ENCODE peak calls at places on chromosomes 2 and 18, in five cellular contexts. A is astrocyte, M is uterus, K is neural crest cell, W is heart right ventricle. H is an unnamed sample.

GRCh38 chr2:17626986-17627385 is 86.5 kb downstream of the VSNL1 start:
- DNase-seq in A (peak), M (no peak), K (no peak), W (no peak), H (no peak)

GRCh38 chr2:227853204-227853629 is 18.2 kb upstream of the DAW1 start:
- DNase-seq in A (peak), M (no peak), K (no peak), W (no peak), H (no peak)

GRCh38 chr2:197179744-197180498 is 130.7 kb downstream of the ANKRD44 start:
- DNase-seq in A (peak), M (peak), K (no peak), W (peak), H (no peak)

GRCh38 chr2:189927823-189928222 is 134.7 kb downstream of the MSTN start:
- DNase-seq in A (no peak), M (no peak), K (no peak), W (no peak), H (no peak)

GRCh38 chr2:31294230-31294629 is 60.3 kb downstream of the EHD3 start:
- DNase-seq in A (no peak), M (no peak), K (no peak), W (no peak), H (no peak)

GRCh38 chr2:210309546-210310233 is 5.3 kb downstream of the MYL1 start:
- DNase-seq in A (no peak), M (no peak), K (no peak), W (no peak), H (no peak)

GRCh38 chr2:161075701-161076100 is 84.5 kb upstream of the TANK start:
- DNase-seq in A (peak), M (no peak), K (no peak), W (no peak), H (no peak)

GRCh38 chr2:105873721-105874120 is 129.0 kb downstream of the NCK2 start:
- DNase-seq in A (peak), M (peak), K (no peak), W (no peak), H (no peak)

GRCh38 chr18:13256444-13257305 is 38.1 kb downstream of the LDLRAD4 start:
- DNase-seq in A (no peak), M (no peak), K (no peak), W (no peak), H (no peak)

GRCh38 chr2:109186656-109187250 is 57.7 kb downstream of the SH3RF3 start:
- DNase-seq in A (no peak), M (no peak), K (no peak), W (no peak), H (no peak)

GRCh38 chr2:204255469-204255868 is 289.8 kb upstream of the PARD3B start:
- DNase-seq in A (no peak), M (no peak), K (no peak), W (no peak), H (no peak)

GRCh38 chr2:236884776-236885175 is 200.9 kb upstream of the COPS8 start:
- DNase-seq in A (no peak), M (no peak), K (no peak), W (no peak), H (no peak)

GRCh38 chr2:130830538-130830937 is 6.2 kb upstream of the ARHGEF4 start:
- DNase-seq in A (no peak), M (no peak), K (no peak), W (no peak), H (no peak)

GRCh38 chr2:210524533-210524932 is 31.9 kb upstream of the CPS1 start:
- DNase-seq in A (no peak), M (no peak), K (no peak), W (no peak), H (no peak)

GRCh38 chr2:6909431-6910385 is 7.5 kb upstream of the RNF144A start:
- DNase-seq in A (no peak), M (no peak), K (no peak), W (no peak), H (no peak)

GRCh38 chr2:236236559-236237450 is 27.4 kb downstream of the ASB18 start:
- DNase-seq in A (no peak), M (no peak), K (no peak), W (no peak), H (no peak)

GRCh38 chr2:226151157-226151556 is 648.5 kb downstream of the IRS1 start:
- DNase-seq in A (peak), M (peak), K (no peak), W (no peak), H (no peak)

GRCh38 chr2:235917506-235917905 is 250.7 kb downstream of the GBX2 start:
- DNase-seq in A (no peak), M (no peak), K (no peak), W (no peak), H (peak)

GRCh38 chr2:10547011-10547410 is 98.9 kb upstream of the ODC1 start:
- DNase-seq in A (no peak), M (no peak), K (no peak), W (no peak), H (no peak)

GRCh38 chr2:27347641-27348040 is 8.9 kb downstream of the GTF3C2 start:
- DNase-seq in A (no peak), M (no peak), K (no peak), W (no peak), H (no peak)

GRCh38 chr2:6864938-6865345 is 765 bp downstream of the CMPK2 start:
- DNase-seq in A (no peak), M (peak), K (no peak), W (peak), H (no peak)

GRCh38 chr18:55343396-55344073 is 244.5 kb downstream of the TCF4 start:
- DNase-seq in A (peak), M (no peak), K (no peak), W (no peak), H (no peak)

GRCh38 chr2:224909885-224910517 is 132.3 kb downstream of the DOCK10 start:
- DNase-seq in A (peak), M (peak), K (no peak), W (peak), H (no peak)

GRCh38 chr2:132448771-132449170 is 32.2 kb downstream of the GPR39 start:
- DNase-seq in A (no peak), M (no peak), K (peak), W (no peak), H (peak)

GRCh38 chr2:189379287-189379630 is 62.0 kb upstream of the WDR75 start:
- DNase-seq in A (peak), M (no peak), K (no peak), W (no peak), H (no peak)

GRCh38 chr2:290090-290722 is 2.3 kb upstream of the ALKAL2 start:
- DNase-seq in A (peak), M (peak), K (peak), W (peak), H (peak)

GRCh38 chr18:54764786-54765185 is 63.5 kb upstream of the RAB27B start:
- DNase-seq in A (no peak), M (no peak), K (no peak), W (no peak), H (no peak)

GRCh38 chr2:105287692-105288091 is 41.8 kb downstream of the TGFBRAP1 start:
- DNase-seq in A (peak), M (no peak), K (peak), W (no peak), H (peak)

GRCh38 chr2:48328972-48329723 is 200.8 kb upstream of the STON1 start:
- DNase-seq in A (no peak), M (no peak), K (no peak), W (no peak), H (no peak)

GRCh38 chr18:9097349-9097748 is 5.2 kb upstream of the NDUFV2 start:
- DNase-seq in A (no peak), M (no peak), K (no peak), W (no peak), H (no peak)

GRCh38 chr2:239153806-239154591 is 246.8 kb downstream of the HDAC4 start:
- DNase-seq in A (no peak), M (peak), K (no peak), W (no peak), H (peak)

GRCh38 chr18:47035156-47035671 is at the start of gene ELOA2:
- DNase-seq in A (no peak), M (no peak), K (no peak), W (no peak), H (no peak)

GRCh38 chr2:160210599-160211138 is 10.6 kb upstream of the ITGB6 start:
- DNase-seq in A (no peak), M (peak), K (peak), W (peak), H (peak)

GRCh38 chr2:85393836-85394235 is 16.3 kb downstream of the CAPG start:
- DNase-seq in A (no peak), M (no peak), K (no peak), W (no peak), H (no peak)

GRCh38 chr2:62505649-62506420 is at the start of gene TMEM17:
- DNase-seq in A (peak), M (peak), K (peak), W (peak), H (peak)

GRCh38 chr2:44981714-44982108 is 27.5 kb downstream of the SIX2 start:
- DNase-seq in A (peak), M (peak), K (peak), W (peak), H (peak)

GRCh38 chr2:229798446-229799147 is 84.2 kb upstream of the DNER start:
- DNase-seq in A (peak), M (no peak), K (no peak), W (no peak), H (no peak)

GRCh38 chr2:229805559-229805958 is 91.2 kb upstream of the DNER start:
- DNase-seq in A (no peak), M (no peak), K (no peak), W (no peak), H (no peak)

GRCh38 chr2:229802785-229803184 is 88.4 kb upstream of the DNER start:
- DNase-seq in A (no peak), M (no peak), K (no peak), W (no peak), H (no peak)

GRCh38 chr2:229800997-229801754 is 86.8 kb upstream of the DNER start:
- DNase-seq in A (peak), M (peak), K (peak), W (no peak), H (peak)
- TF ChIP-seq CTCF in A (peak), M (peak), K (peak), W (peak), H (peak)

GRCh38 chr2:206392118-206392517 is 51.2 kb upstream of the ADAM23 start:
- DNase-seq in A (peak), M (no peak), K (peak), W (no peak), H (peak)
- TF ChIP-seq CTCF in A (peak), M (no peak), K (peak), W (peak), H (peak)

GRCh38 chr18:68666316-68666715 is 48.6 kb downstream of the TMX3 start:
- DNase-seq in A (no peak), M (no peak), K (no peak), W (no peak), H (no peak)

GRCh38 chr18:68665623-68666022 is 49.3 kb downstream of the TMX3 start:
- DNase-seq in A (no peak), M (no peak), K (no peak), W (no peak), H (no peak)

GRCh38 chr18:68667121-68667520 is 47.8 kb downstream of the TMX3 start:
- DNase-seq in A (peak), M (no peak), K (no peak), W (no peak), H (no peak)

GRCh38 chr18:68660355-68661183 is 54.3 kb downstream of the TMX3 start:
- DNase-seq in A (peak), M (no peak), K (no peak), W (no peak), H (no peak)

DNA sequence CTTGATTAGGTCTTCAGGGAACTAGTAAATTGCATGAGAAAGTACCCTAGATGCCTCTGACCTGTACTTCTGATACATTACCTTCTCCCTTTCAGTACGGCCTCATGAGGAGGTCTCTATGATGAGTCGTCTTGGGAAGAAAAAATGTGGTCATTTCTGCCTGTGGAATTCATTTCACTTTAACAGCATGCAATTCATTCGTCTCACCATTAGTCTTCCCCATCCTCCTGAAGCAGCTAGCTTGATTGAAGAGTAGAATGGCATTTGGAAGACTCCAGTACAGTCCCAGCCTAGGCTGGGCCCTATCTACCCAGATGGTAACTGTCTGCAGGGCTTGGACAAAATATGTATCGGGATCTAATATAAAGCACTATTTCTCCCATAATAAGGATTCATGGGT is 52.1 kb downstream of the TMX3 start:
- DNase-seq in A (peak), M (no peak), K (no peak), W (no peak), H (no peak)
- TF ChIP-seq CTCF in A (no peak), M (no peak), K (peak), W (no peak), H (no peak)

DNA sequence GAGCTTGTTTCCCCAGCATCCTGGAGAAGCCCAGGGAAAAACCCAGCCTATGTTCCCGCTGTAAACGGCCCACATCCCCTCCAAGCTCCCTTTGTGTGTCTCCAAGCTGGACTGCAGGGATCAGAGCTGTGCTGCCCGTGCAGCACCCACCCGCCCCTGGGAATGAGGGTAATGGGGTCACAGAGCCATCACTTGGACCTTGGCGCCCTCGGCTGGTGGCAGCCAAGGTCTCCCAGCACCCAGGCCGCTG is 670 bp upstream of the INPP5D start:
- DNase-seq in A (no peak), M (no peak), K (no peak), W (peak), H (no peak)
- TF ChIP-seq CTCF in A (no peak), M (no peak), K (no peak), W (no peak), H (no peak)

GRCh38 chr2:134897932-134898331 is 20.7 kb upstream of the CCNT2 start:
- DNase-seq in A (no peak), M (no peak), K (no peak), W (no peak), H (no peak)
- TF ChIP-seq CTCF in A (peak), M (peak), K (peak), W (peak), H (peak)

GRCh38 chr2:76157531-76157930 is 446.8 kb upstream of the GCFC2 start:
- DNase-seq in A (no peak), M (no peak), K (no peak), W (no peak), H (no peak)

GRCh38 chr2:76160683-76161082 is 450.0 kb upstream of the GCFC2 start:
- DNase-seq in A (no peak), M (no peak), K (no peak), W (no peak), H (no peak)

DNA sequence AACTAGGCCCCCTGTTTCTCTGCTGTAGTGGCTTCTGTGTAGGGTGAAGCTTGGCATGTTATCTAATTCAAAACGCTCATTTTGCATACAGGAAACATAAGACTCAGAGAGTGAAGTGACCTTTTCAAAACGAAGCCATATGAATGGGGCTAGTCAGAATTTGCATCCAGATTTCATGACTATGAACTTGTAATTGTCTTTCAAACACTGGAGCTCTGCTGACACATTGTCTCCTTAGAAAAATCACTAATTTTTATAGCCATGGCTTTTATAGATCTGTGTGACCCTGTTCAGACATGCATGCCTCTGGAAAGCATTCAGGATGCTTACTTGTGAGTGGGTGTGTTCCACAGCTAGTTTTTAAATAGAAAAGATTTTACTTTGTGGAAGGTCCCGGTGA is 444.3 kb upstream of the GCFC2 start:
- DNase-seq in A (no peak), M (no peak), K (no peak), W (no peak), H (no peak)
- TF ChIP-seq CTCF in A (no peak), M (no peak), K (no peak), W (no peak), H (no peak)

DNA sequence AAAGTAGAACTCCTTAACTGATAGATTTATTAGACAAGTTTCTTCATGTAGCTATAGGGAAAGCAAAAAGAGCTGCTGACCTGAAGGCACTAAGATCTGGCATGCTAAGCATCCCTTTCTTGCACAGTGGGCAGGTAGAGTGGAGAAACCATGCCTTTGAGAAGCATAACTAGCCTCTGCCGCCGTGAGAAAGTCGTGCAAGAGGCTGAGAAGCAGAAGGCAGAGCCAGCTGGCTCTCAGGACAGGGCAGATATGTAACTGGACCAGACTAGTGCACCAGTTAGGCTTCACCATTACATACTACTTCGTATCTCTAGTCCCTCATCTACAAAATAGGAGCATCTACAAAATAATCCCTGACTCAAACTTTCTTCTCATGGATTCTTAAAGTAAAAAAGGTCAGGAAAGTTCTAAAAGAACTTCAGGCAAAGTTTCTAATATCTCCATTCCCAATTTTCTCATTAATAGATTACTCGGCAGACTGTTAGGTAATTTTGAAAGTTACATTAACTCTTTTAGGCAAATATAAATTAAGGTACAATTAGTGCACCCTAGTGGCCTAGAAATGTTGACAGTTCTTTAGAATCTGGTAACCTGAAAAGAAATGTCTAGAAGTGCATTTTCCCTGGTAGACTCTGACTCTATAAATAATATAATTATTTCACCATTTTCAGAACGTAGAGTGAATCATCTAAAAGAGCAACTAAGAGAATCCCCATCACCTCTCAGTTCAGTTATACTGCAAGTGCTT is 10.3 kb downstream of the ERBB4 start:
- DNase-seq in A (no peak), M (no peak), K (no peak), W (peak), H (no peak)
- TF ChIP-seq CTCF in A (no peak), M (no peak), K (peak), W (no peak), H (no peak)

DNA sequence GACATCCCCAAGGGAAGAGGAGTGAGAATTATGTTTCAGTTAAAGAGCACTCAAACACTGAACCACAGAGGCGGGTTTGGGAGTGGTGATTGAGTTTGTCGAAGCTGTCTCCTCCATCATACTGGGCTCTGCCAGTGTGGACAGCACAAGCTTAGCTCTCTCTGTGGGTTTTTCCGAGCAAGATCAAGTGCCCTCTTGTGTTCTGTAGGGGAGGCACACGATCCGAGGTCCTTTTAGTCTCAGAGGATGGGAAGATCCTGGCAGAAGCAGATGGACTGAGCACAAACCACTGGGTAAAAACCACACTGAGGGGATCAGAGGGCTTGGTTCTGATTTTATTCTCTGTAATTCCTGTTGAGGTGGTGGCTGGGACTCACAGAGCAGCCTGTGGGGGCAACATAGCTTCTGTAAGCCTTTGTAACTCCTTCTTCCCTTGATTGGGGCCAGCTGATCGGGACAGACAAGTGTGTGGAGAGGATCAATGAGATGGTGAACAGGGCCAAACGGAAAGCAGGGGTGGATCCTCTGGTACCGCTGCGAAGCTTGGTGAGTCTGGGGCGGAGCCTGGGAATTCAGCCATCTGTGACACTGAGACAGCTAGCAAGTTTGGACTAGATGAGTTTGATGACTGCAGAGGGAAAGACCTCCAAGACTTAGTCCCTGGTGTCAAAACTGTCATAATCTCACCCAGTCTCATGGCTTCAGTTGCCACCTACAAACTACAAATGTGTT is 2.0 kb downstream of the NAGK start:
- DNase-seq in A (no peak), M (no peak), K (no peak), W (no peak), H (peak)
- TF ChIP-seq CTCF in A (no peak), M (no peak), K (peak), W (no peak), H (peak)

GRCh38 chr2:171957061-171957460 is 34.8 kb downstream of the HAT1 start:
- DNase-seq in A (no peak), M (no peak), K (no peak), W (no peak), H (no peak)
- TF ChIP-seq CTCF in A (no peak), M (no peak), K (peak), W (no peak), H (no peak)

GRCh38 chr18:27226556-27227075 is 41.5 kb upstream of the CHST9 start:
- DNase-seq in A (no peak), M (no peak), K (no peak), W (no peak), H (no peak)

GRCh38 chr18:27225947-27226481 is 40.9 kb upstream of the CHST9 start:
- DNase-seq in A (no peak), M (no peak), K (no peak), W (no peak), H (no peak)

GRCh38 chr18:27227721-27228120 is 42.6 kb upstream of the CHST9 start:
- DNase-seq in A (no peak), M (no peak), K (no peak), W (no peak), H (no peak)

GRCh38 chr18:27223570-27224340 is 38.6 kb upstream of the CHST9 start:
- DNase-seq in A (no peak), M (no peak), K (peak), W (no peak), H (peak)
- TF ChIP-seq CTCF in A (no peak), M (no peak), K (no peak), W (no peak), H (no peak)